ENCODE peak calls at places on chromosomes 13 and 19, in five cellular contexts. One of them, this sample, is unnamed.

GRCh38 chr13:95153647-95154405 is 147.4 kb downstream of the ABCC4 start:
- DNase-seq in SHP77: peak
- DNase-seq in effector memory CD4-positive, alpha-beta T cell: no peak
- DNase-seq in NCI-H146: peak
- DNase-seq in stimulated activated CD4-positive, alpha-beta T cell treated with anti-CD3 and anti-CD28 coated beads, Interleukin-1b, Interleukin-23, amount 100 ng/mL, for 24 hours: no peak
- DNase-seq in this sample: no peak

GRCh38 chr19:44925114-44925891 is 10.9 kb downstream of the APOC1 start:
- DNase-seq in effector memory CD4-positive, alpha-beta T cell: no peak
- DNase-seq in stimulated activated CD4-positive, alpha-beta T cell treated with anti-CD3 and anti-CD28 coated beads, Interleukin-1b, Interleukin-23, amount 100 ng/mL, for 24 hours: no peak
- DNase-seq in NCI-H146: no peak
- DNase-seq in SHP77: no peak
- DNase-seq in this sample: no peak

GRCh38 chr13:44302233-44302632 is 71.4 kb upstream of the SERP2 start:
- DNase-seq in effector memory CD4-positive, alpha-beta T cell: no peak
- DNase-seq in NCI-H146: no peak
- DNase-seq in stimulated activated CD4-positive, alpha-beta T cell treated with anti-CD3 and anti-CD28 coated beads, Interleukin-1b, Interleukin-23, amount 100 ng/mL, for 24 hours: no peak
- DNase-seq in SHP77: no peak
- DNase-seq in this sample: no peak

GRCh38 chr19:47231215-47232054 is 436 bp upstream of the BBC3 start:
- DNase-seq in stimulated activated CD4-positive, alpha-beta T cell treated with anti-CD3 and anti-CD28 coated beads, Interleukin-1b, Interleukin-23, amount 100 ng/mL, for 24 hours: peak
- DNase-seq in SHP77: peak
- DNase-seq in effector memory CD4-positive, alpha-beta T cell: peak
- DNase-seq in NCI-H146: peak
- DNase-seq in this sample: peak

GRCh38 chr19:49282184-49282583 is 42.8 kb downstream of the SLC6A16 start:
- DNase-seq in NCI-H146: no peak
- DNase-seq in effector memory CD4-positive, alpha-beta T cell: no peak
- DNase-seq in stimulated activated CD4-positive, alpha-beta T cell treated with anti-CD3 and anti-CD28 coated beads, Interleukin-1b, Interleukin-23, amount 100 ng/mL, for 24 hours: no peak
- DNase-seq in SHP77: no peak
- DNase-seq in this sample: no peak

GRCh38 chr19:15441317-15441716 is 8.4 kb downstream of the WIZ start:
- DNase-seq in effector memory CD4-positive, alpha-beta T cell: no peak
- DNase-seq in SHP77: no peak
- DNase-seq in stimulated activated CD4-positive, alpha-beta T cell treated with anti-CD3 and anti-CD28 coated beads, Interleukin-1b, Interleukin-23, amount 100 ng/mL, for 24 hours: no peak
- DNase-seq in NCI-H146: no peak
- DNase-seq in this sample: no peak

GRCh38 chr19:10450853-10451609 is 30.7 kb downstream of the PDE4A start:
- DNase-seq in effector memory CD4-positive, alpha-beta T cell: no peak
- DNase-seq in SHP77: no peak
- DNase-seq in stimulated activated CD4-positive, alpha-beta T cell treated with anti-CD3 and anti-CD28 coated beads, Interleukin-1b, Interleukin-23, amount 100 ng/mL, for 24 hours: no peak
- DNase-seq in NCI-H146: peak
- DNase-seq in this sample: no peak

GRCh38 chr13:34352958-34353357 is 535.0 kb downstream of the RFC3 start:
- DNase-seq in NCI-H146: no peak
- DNase-seq in stimulated activated CD4-positive, alpha-beta T cell treated with anti-CD3 and anti-CD28 coated beads, Interleukin-1b, Interleukin-23, amount 100 ng/mL, for 24 hours: no peak
- DNase-seq in SHP77: no peak
- DNase-seq in effector memory CD4-positive, alpha-beta T cell: no peak
- DNase-seq in this sample: no peak

GRCh38 chr19:632228-633067 is 889 bp downstream of the POLRMT start:
- DNase-seq in SHP77: no peak
- DNase-seq in effector memory CD4-positive, alpha-beta T cell: no peak
- DNase-seq in stimulated activated CD4-positive, alpha-beta T cell treated with anti-CD3 and anti-CD28 coated beads, Interleukin-1b, Interleukin-23, amount 100 ng/mL, for 24 hours: peak
- DNase-seq in NCI-H146: peak
- DNase-seq in this sample: no peak

GRCh38 chr13:27791901-27792392 is 336 bp upstream of the GSX1 start:
- DNase-seq in effector memory CD4-positive, alpha-beta T cell: no peak
- DNase-seq in NCI-H146: no peak
- DNase-seq in stimulated activated CD4-positive, alpha-beta T cell treated with anti-CD3 and anti-CD28 coated beads, Interleukin-1b, Interleukin-23, amount 100 ng/mL, for 24 hours: no peak
- DNase-seq in SHP77: no peak
- DNase-seq in this sample: no peak

GRCh38 chr13:40651866-40652587 is 14.4 kb downstream of the FOXO1 start:
- DNase-seq in stimulated activated CD4-positive, alpha-beta T cell treated with anti-CD3 and anti-CD28 coated beads, Interleukin-1b, Interleukin-23, amount 100 ng/mL, for 24 hours: no peak
- DNase-seq in NCI-H146: no peak
- DNase-seq in effector memory CD4-positive, alpha-beta T cell: no peak
- DNase-seq in SHP77: no peak
- DNase-seq in this sample: no peak

GRCh38 chr19:13622727-13623126 is 116.4 kb upstream of the CACNA1A start:
- DNase-seq in NCI-H146: peak
- DNase-seq in stimulated activated CD4-positive, alpha-beta T cell treated with anti-CD3 and anti-CD28 coated beads, Interleukin-1b, Interleukin-23, amount 100 ng/mL, for 24 hours: no peak
- DNase-seq in SHP77: no peak
- DNase-seq in effector memory CD4-positive, alpha-beta T cell: no peak
- DNase-seq in this sample: no peak

GRCh38 chr19:43651758-43652545 is 12.3 kb upstream of the CADM4 start:
- DNase-seq in stimulated activated CD4-positive, alpha-beta T cell treated with anti-CD3 and anti-CD28 coated beads, Interleukin-1b, Interleukin-23, amount 100 ng/mL, for 24 hours: no peak
- DNase-seq in effector memory CD4-positive, alpha-beta T cell: no peak
- DNase-seq in SHP77: peak
- DNase-seq in NCI-H146: peak
- DNase-seq in this sample: peak

GRCh38 chr19:55641376-55642152 is 762 bp downstream of the ZNF580 start:
- DNase-seq in stimulated activated CD4-positive, alpha-beta T cell treated with anti-CD3 and anti-CD28 coated beads, Interleukin-1b, Interleukin-23, amount 100 ng/mL, for 24 hours: no peak
- DNase-seq in effector memory CD4-positive, alpha-beta T cell: no peak
- DNase-seq in SHP77: no peak
- DNase-seq in NCI-H146: peak
- DNase-seq in this sample: no peak

GRCh38 chr19:2755811-2756210 is 16.0 kb upstream of the SLC39A3 start:
- DNase-seq in effector memory CD4-positive, alpha-beta T cell: no peak
- DNase-seq in stimulated activated CD4-positive, alpha-beta T cell treated with anti-CD3 and anti-CD28 coated beads, Interleukin-1b, Interleukin-23, amount 100 ng/mL, for 24 hours: no peak
- DNase-seq in NCI-H146: no peak
- DNase-seq in SHP77: no peak
- DNase-seq in this sample: no peak

GRCh38 chr13:99386911-99387788 is 80.0 kb upstream of the GPR183 start:
- DNase-seq in NCI-H146: peak
- DNase-seq in SHP77: peak
- DNase-seq in stimulated activated CD4-positive, alpha-beta T cell treated with anti-CD3 and anti-CD28 coated beads, Interleukin-1b, Interleukin-23, amount 100 ng/mL, for 24 hours: peak
- DNase-seq in effector memory CD4-positive, alpha-beta T cell: peak
- DNase-seq in this sample: peak

GRCh38 chr13:83498486-83499190 is 383.6 kb downstream of the SLITRK1 start:
- DNase-seq in NCI-H146: no peak
- DNase-seq in stimulated activated CD4-positive, alpha-beta T cell treated with anti-CD3 and anti-CD28 coated beads, Interleukin-1b, Interleukin-23, amount 100 ng/mL, for 24 hours: no peak
- DNase-seq in effector memory CD4-positive, alpha-beta T cell: no peak
- DNase-seq in SHP77: peak
- DNase-seq in this sample: no peak

GRCh38 chr19:52391135-52391534 is 6.5 kb upstream of the ZNF528 start:
- DNase-seq in NCI-H146: no peak
- DNase-seq in SHP77: no peak
- DNase-seq in effector memory CD4-positive, alpha-beta T cell: no peak
- DNase-seq in stimulated activated CD4-positive, alpha-beta T cell treated with anti-CD3 and anti-CD28 coated beads, Interleukin-1b, Interleukin-23, amount 100 ng/mL, for 24 hours: no peak
- DNase-seq in this sample: no peak

GRCh38 chr19:17052439-17052838 is 22.8 kb downstream of the HAUS8 start:
- DNase-seq in stimulated activated CD4-positive, alpha-beta T cell treated with anti-CD3 and anti-CD28 coated beads, Interleukin-1b, Interleukin-23, amount 100 ng/mL, for 24 hours: no peak
- DNase-seq in effector memory CD4-positive, alpha-beta T cell: no peak
- DNase-seq in SHP77: peak
- DNase-seq in NCI-H146: peak
- DNase-seq in this sample: peak

GRCh38 chr19:16822648-16823047 is 6.5 kb upstream of the SIN3B start:
- DNase-seq in effector memory CD4-positive, alpha-beta T cell: no peak
- DNase-seq in SHP77: no peak
- DNase-seq in NCI-H146: no peak
- DNase-seq in stimulated activated CD4-positive, alpha-beta T cell treated with anti-CD3 and anti-CD28 coated beads, Interleukin-1b, Interleukin-23, amount 100 ng/mL, for 24 hours: no peak
- DNase-seq in this sample: no peak

GRCh38 chr13:98755116-98755515 is 2.6 kb upstream of the SLC15A1 start:
- DNase-seq in SHP77: no peak
- DNase-seq in NCI-H146: no peak
- DNase-seq in stimulated activated CD4-positive, alpha-beta T cell treated with anti-CD3 and anti-CD28 coated beads, Interleukin-1b, Interleukin-23, amount 100 ng/mL, for 24 hours: no peak
- DNase-seq in effector memory CD4-positive, alpha-beta T cell: no peak
- DNase-seq in this sample: no peak

GRCh38 chr13:48235814-48236135 is 2.8 kb downstream of the ITM2B start:
- DNase-seq in SHP77: no peak
- DNase-seq in stimulated activated CD4-positive, alpha-beta T cell treated with anti-CD3 and anti-CD28 coated beads, Interleukin-1b, Interleukin-23, amount 100 ng/mL, for 24 hours: no peak
- DNase-seq in effector memory CD4-positive, alpha-beta T cell: no peak
- DNase-seq in NCI-H146: no peak
- DNase-seq in this sample: no peak

GRCh38 chr13:90594694-90595093 is 752.8 kb upstream of the MIR17HG start:
- DNase-seq in NCI-H146: no peak
- DNase-seq in SHP77: no peak
- DNase-seq in stimulated activated CD4-positive, alpha-beta T cell treated with anti-CD3 and anti-CD28 coated beads, Interleukin-1b, Interleukin-23, amount 100 ng/mL, for 24 hours: no peak
- DNase-seq in effector memory CD4-positive, alpha-beta T cell: no peak
- DNase-seq in this sample: no peak

GRCh38 chr19:40590464-40591265 is 10.5 kb upstream of the LTBP4 start:
- DNase-seq in SHP77: no peak
- DNase-seq in effector memory CD4-positive, alpha-beta T cell: no peak
- DNase-seq in NCI-H146: no peak
- DNase-seq in stimulated activated CD4-positive, alpha-beta T cell treated with anti-CD3 and anti-CD28 coated beads, Interleukin-1b, Interleukin-23, amount 100 ng/mL, for 24 hours: no peak
- DNase-seq in this sample: no peak

GRCh38 chr13:39317284-39317683 is 279.0 kb downstream of the NHLRC3 start:
- DNase-seq in SHP77: no peak
- DNase-seq in effector memory CD4-positive, alpha-beta T cell: no peak
- DNase-seq in NCI-H146: no peak
- DNase-seq in stimulated activated CD4-positive, alpha-beta T cell treated with anti-CD3 and anti-CD28 coated beads, Interleukin-1b, Interleukin-23, amount 100 ng/mL, for 24 hours: no peak
- DNase-seq in this sample: no peak

GRCh38 chr13:27334774-27335490 is 64.3 kb downstream of the RASL11A start:
- DNase-seq in effector memory CD4-positive, alpha-beta T cell: no peak
- DNase-seq in NCI-H146: peak
- DNase-seq in SHP77: peak
- DNase-seq in stimulated activated CD4-positive, alpha-beta T cell treated with anti-CD3 and anti-CD28 coated beads, Interleukin-1b, Interleukin-23, amount 100 ng/mL, for 24 hours: no peak
- DNase-seq in this sample: peak

GRCh38 chr13:40458283-40459031 is 208.0 kb downstream of the FOXO1 start:
- DNase-seq in SHP77: no peak
- DNase-seq in effector memory CD4-positive, alpha-beta T cell: no peak
- DNase-seq in NCI-H146: no peak
- DNase-seq in stimulated activated CD4-positive, alpha-beta T cell treated with anti-CD3 and anti-CD28 coated beads, Interleukin-1b, Interleukin-23, amount 100 ng/mL, for 24 hours: no peak
- DNase-seq in this sample: no peak

GRCh38 chr19:55597493-55597892 is 1.8 kb downstream of the FIZ1 start:
- DNase-seq in stimulated activated CD4-positive, alpha-beta T cell treated with anti-CD3 and anti-CD28 coated beads, Interleukin-1b, Interleukin-23, amount 100 ng/mL, for 24 hours: no peak
- DNase-seq in NCI-H146: no peak
- DNase-seq in SHP77: no peak
- DNase-seq in effector memory CD4-positive, alpha-beta T cell: no peak
- DNase-seq in this sample: no peak

GRCh38 chr19:50658438-50659317 is 9.4 kb downstream of the C19orf81 start:
- DNase-seq in SHP77: peak
- DNase-seq in stimulated activated CD4-positive, alpha-beta T cell treated with anti-CD3 and anti-CD28 coated beads, Interleukin-1b, Interleukin-23, amount 100 ng/mL, for 24 hours: peak
- DNase-seq in NCI-H146: peak
- DNase-seq in effector memory CD4-positive, alpha-beta T cell: no peak
- DNase-seq in this sample: peak

GRCh38 chr13:50128406-50129048 is 113.3 kb downstream of the KCNRG start:
- DNase-seq in stimulated activated CD4-positive, alpha-beta T cell treated with anti-CD3 and anti-CD28 coated beads, Interleukin-1b, Interleukin-23, amount 100 ng/mL, for 24 hours: no peak
- DNase-seq in effector memory CD4-positive, alpha-beta T cell: no peak
- DNase-seq in NCI-H146: no peak
- DNase-seq in SHP77: no peak
- DNase-seq in this sample: no peak

GRCh38 chr19:38852231-38853044 is 2.7 kb upstream of the HNRNPL start:
- DNase-seq in effector memory CD4-positive, alpha-beta T cell: peak
- DNase-seq in NCI-H146: peak
- DNase-seq in SHP77: peak
- DNase-seq in stimulated activated CD4-positive, alpha-beta T cell treated with anti-CD3 and anti-CD28 coated beads, Interleukin-1b, Interleukin-23, amount 100 ng/mL, for 24 hours: no peak
- DNase-seq in this sample: no peak

GRCh38 chr13:46160474-46161066 is 21.4 kb downstream of the LCP1 start:
- DNase-seq in SHP77: no peak
- DNase-seq in NCI-H146: peak
- DNase-seq in effector memory CD4-positive, alpha-beta T cell: no peak
- DNase-seq in stimulated activated CD4-positive, alpha-beta T cell treated with anti-CD3 and anti-CD28 coated beads, Interleukin-1b, Interleukin-23, amount 100 ng/mL, for 24 hours: no peak
- DNase-seq in this sample: peak

GRCh38 chr13:50444726-50445125 is 398.8 kb downstream of the DLEU7 start:
- DNase-seq in NCI-H146: no peak
- DNase-seq in SHP77: no peak
- DNase-seq in stimulated activated CD4-positive, alpha-beta T cell treated with anti-CD3 and anti-CD28 coated beads, Interleukin-1b, Interleukin-23, amount 100 ng/mL, for 24 hours: no peak
- DNase-seq in effector memory CD4-positive, alpha-beta T cell: no peak
- DNase-seq in this sample: no peak

GRCh38 chr19:35856546-35857149 is at the start of gene KIRREL2:
- DNase-seq in NCI-H146: no peak
- DNase-seq in effector memory CD4-positive, alpha-beta T cell: no peak
- DNase-seq in stimulated activated CD4-positive, alpha-beta T cell treated with anti-CD3 and anti-CD28 coated beads, Interleukin-1b, Interleukin-23, amount 100 ng/mL, for 24 hours: peak
- DNase-seq in SHP77: no peak
- DNase-seq in this sample: peak

GRCh38 chr19:13441810-13442512 is 64.3 kb downstream of the CACNA1A start:
- DNase-seq in NCI-H146: no peak
- DNase-seq in SHP77: no peak
- DNase-seq in effector memory CD4-positive, alpha-beta T cell: peak
- DNase-seq in stimulated activated CD4-positive, alpha-beta T cell treated with anti-CD3 and anti-CD28 coated beads, Interleukin-1b, Interleukin-23, amount 100 ng/mL, for 24 hours: peak
- DNase-seq in this sample: no peak

GRCh38 chr13:29935309-29935981 is 85.0 kb upstream of the UBL3 start:
- DNase-seq in stimulated activated CD4-positive, alpha-beta T cell treated with anti-CD3 and anti-CD28 coated beads, Interleukin-1b, Interleukin-23, amount 100 ng/mL, for 24 hours: peak
- DNase-seq in effector memory CD4-positive, alpha-beta T cell: peak
- DNase-seq in SHP77: no peak
- DNase-seq in NCI-H146: no peak
- DNase-seq in this sample: no peak

This sample was measured in NCI-H524.